ENCODE peak calls at places on chromosomes 7 and 10, in six cellular contexts. B is left ventricle myocardium inferior, H is HuH-7, I is kidney tubule cell, K is DMS79 treated with DMSO at 0.1 percent for 48 hours, R is caudate nucleus. S is an unnamed sample.

GRCh38 chr10:92187101-92187500 is 103.8 kb downstream of the CPEB3 start:
- DNase-seq in B (no peak), H (no peak), I (no peak), K (no peak), R (no peak), S (no peak)

GRCh38 chr10:26367771-26368170 is 70.4 kb upstream of the APBB1IP start:
- DNase-seq in B (no peak), H (peak), I (peak), K (no peak), R (no peak), S (peak)

GRCh38 chr10:90842710-90843109 is 15.1 kb downstream of the HTR7 start:
- DNase-seq in B (no peak), H (no peak), I (no peak), K (no peak), R (no peak), S (no peak)

GRCh38 chr7:139730746-139731612 is 46.8 kb downstream of the HIPK2 start:
- DNase-seq in B (peak), H (no peak), I (peak), K (peak), R (no peak), S (peak)

GRCh38 chr10:29257106-29257783 is 31.6 kb upstream of the LYZL1 start:
- DNase-seq in B (peak), H (peak), I (peak), K (no peak), R (no peak), S (peak)

GRCh38 chr10:33365871-33366411 is 31.5 kb upstream of the NRP1 start:
- DNase-seq in B (no peak), H (no peak), I (peak), K (no peak), R (no peak), S (peak)

GRCh38 chr10:124339951-124340760 is 78.6 kb downstream of the OAT start:
- DNase-seq in B (no peak), H (no peak), I (no peak), K (no peak), R (no peak), S (peak)

GRCh38 chr7:74101061-74101681 is 17.6 kb downstream of the LIMK1 start:
- DNase-seq in B (peak), H (no peak), I (peak), K (peak), R (no peak), S (no peak)

GRCh38 chr7:77391230-77391629 is 24.9 kb downstream of the GSAP start:
- DNase-seq in B (no peak), H (no peak), I (no peak), K (no peak), R (no peak), S (no peak)

GRCh38 chr10:124590216-124591122 is 128.8 kb downstream of the LHPP start:
- DNase-seq in B (peak), H (no peak), I (peak), K (peak), R (no peak), S (no peak)

GRCh38 chr7:137656227-137656849 is 190.4 kb downstream of the DGKI start:
- DNase-seq in B (peak), H (peak), I (peak), K (peak), R (peak), S (peak)

GRCh38 chr10:59580257-59580863 is 129.3 kb downstream of the SLC16A9 start:
- DNase-seq in B (no peak), H (peak), I (peak), K (peak), R (no peak), S (peak)

GRCh38 chr10:3010819-3011422 is 56.4 kb upstream of the PFKP start:
- DNase-seq in B (no peak), H (no peak), I (peak), K (no peak), R (no peak), S (peak)

GRCh38 chr7:75987026-75987804 is 7.2 kb downstream of the TMEM120A start:
- DNase-seq in B (no peak), H (no peak), I (no peak), K (no peak), R (no peak), S (no peak)

GRCh38 chr7:158461824-158462223 is 125.8 kb downstream of the PTPRN2 start:
- DNase-seq in B (no peak), H (no peak), I (no peak), K (no peak), R (no peak), S (no peak)

GRCh38 chr7:85469446-85469970 is 282.7 kb upstream of the SEMA3D start:
- DNase-seq in B (no peak), H (peak), I (no peak), K (no peak), R (no peak), S (no peak)

GRCh38 chr10:88879754-88880286 is at the start of gene STAMBPL1:
- DNase-seq in B (no peak), H (peak), I (no peak), K (peak), R (peak), S (peak)

GRCh38 chr10:77801474-77802238 is 124.9 kb downstream of the DLG5 start:
- DNase-seq in B (no peak), H (no peak), I (peak), K (no peak), R (no peak), S (peak)

GRCh38 chr10:113806503-113806902 is 47.4 kb downstream of the DCLRE1A start:
- DNase-seq in B (no peak), H (no peak), I (no peak), K (no peak), R (no peak), S (no peak)

GRCh38 chr7:80593869-80594587 is 44.4 kb upstream of the CD36 start:
- DNase-seq in B (peak), H (no peak), I (no peak), K (no peak), R (no peak), S (no peak)

GRCh38 chr10:103585011-103585405 is 91.5 kb downstream of the NEURL1 start:
- DNase-seq in B (no peak), H (no peak), I (no peak), K (no peak), R (no peak), S (no peak)

GRCh38 chr7:22143496-22143895 is 197.8 kb upstream of the CDCA7L start:
- DNase-seq in B (no peak), H (no peak), I (no peak), K (no peak), R (peak), S (no peak)

GRCh38 chr10:11146402-11147171 is 128.9 kb downstream of the CELF2 start:
- DNase-seq in B (no peak), H (no peak), I (peak), K (no peak), R (no peak), S (no peak)

GRCh38 chr7:88357794-88358533 is 51.3 kb upstream of the STEAP4 start:
- DNase-seq in B (no peak), H (no peak), I (peak), K (no peak), R (no peak), S (peak)

GRCh38 chr10:45000138-45000763 is 472 bp upstream of the ZNF22 start:
- DNase-seq in B (peak), H (peak), I (peak), K (peak), R (no peak), S (peak)

GRCh38 chr10:42975558-42976352 is 101.1 kb upstream of the RET start:
- DNase-seq in B (no peak), H (peak), I (no peak), K (no peak), R (no peak), S (peak)

GRCh38 chr10:71476249-71477011 is 79.7 kb downstream of the CDH23 start:
- DNase-seq in B (peak), H (no peak), I (no peak), K (peak), R (no peak), S (no peak)

GRCh38 chr10:58453098-58453497 is 59.6 kb upstream of the BICC1 start:
- DNase-seq in B (no peak), H (no peak), I (no peak), K (no peak), R (no peak), S (no peak)